ENCODE peak calls at places on chromosome 16, in six cellular contexts. S, C, Y, D, A and E are unnamed samples.

GRCh38 chr16:87252269-87252970 is 64.8 kb downstream of the C16orf95 start:
- DNase-seq in S (no peak), C (no peak), A (no peak), D (no peak), Y (no peak), E (no peak)

GRCh38 chr16:85354623-85355514 is 242.6 kb upstream of the CIBAR2 start:
- DNase-seq in A (no peak), Y (peak; percentile 36), D (peak; percentile 77), C (no peak), S (no peak), E (peak; percentile 74)

GRCh38 chr16:55055262-55055661 is 124.6 kb downstream of the IRX5 start:
- DNase-seq in S (no peak), A (no peak), Y (no peak), C (no peak), D (no peak), E (no peak)

GRCh38 chr16:79845734-79846135 is 245.2 kb upstream of the MAF start:
- DNase-seq in Y (no peak), A (no peak), C (no peak), D (no peak), S (no peak), E (no peak)

GRCh38 chr16:64892843-64893242 is 229.0 kb downstream of the CDH11 start:
- DNase-seq in C (no peak), Y (peak; percentile 58), A (no peak), S (no peak), D (peak; percentile 86), E (peak; percentile 91)

GRCh38 chr16:50509521-50510341 is 38.5 kb upstream of the NKD1 start:
- DNase-seq in C (peak; percentile 51), D (peak; percentile 13), S (no peak), Y (peak; percentile 8), A (no peak), E (peak; percentile 22)

GRCh38 chr16:48395375-48395774 is 10.2 kb upstream of the SIAH1 start:
- DNase-seq in C (no peak), S (no peak), A (no peak), Y (no peak), D (no peak), E (no peak)

GRCh38 chr16:8963010-8963824 is 489 bp downstream of the USP7 start:
- DNase-seq in D (peak; percentile 46), A (no peak), C (no peak), S (no peak), Y (no peak), E (no peak)

GRCh38 chr16:74500907-74501306 is 79.6 kb upstream of the CLEC18B start:
- DNase-seq in D (no peak), A (no peak), S (no peak), Y (no peak), C (no peak), E (no peak)

GRCh38 chr16:84986102-84986501 is 25.2 kb downstream of the ZDHHC7 start:
- DNase-seq in Y (no peak), S (no peak), D (no peak), A (no peak), C (no peak), E (no peak)

GRCh38 chr16:69848635-69849545 is 86.8 kb downstream of the WWP2 start:
- DNase-seq in C (no peak), Y (peak; percentile 94), A (peak; percentile 74), S (peak; percentile 58), D (peak; percentile 95), E (peak; percentile 58)

GRCh38 chr16:29844575-29845331 is 18.3 kb downstream of the CDIPT start:
- DNase-seq in A (peak; percentile 76), C (no peak), S (no peak), D (no peak), Y (peak; percentile 78), E (peak; percentile 33)

GRCh38 chr16:66277311-66278070 is 89.0 kb upstream of the CDH5 start:
- DNase-seq in C (no peak), Y (no peak), A (no peak), S (no peak), D (no peak), E (no peak)

GRCh38 chr16:46789499-46790414 is 41.2 kb downstream of the C16orf87 start:
- DNase-seq in D (peak; percentile 84), Y (peak; percentile 67), A (peak; percentile 82), S (peak; percentile 54), C (peak; percentile 87), E (peak; percentile 78)

GRCh38 chr16:19812986-19813385 is 71.7 kb downstream of the GPRC5B start:
- DNase-seq in Y (no peak), S (no peak), D (no peak), A (no peak), C (no peak), E (no peak)

GRCh38 chr16:75198135-75198600 is 8.8 kb downstream of the CTRB2 start:
- DNase-seq in D (peak; percentile 85), A (no peak), Y (peak; percentile 64), C (no peak), S (no peak), E (peak; percentile 49)

GRCh38 chr16:3013491-3013951 is 798 bp downstream of the CLDN9 start:
- DNase-seq in C (no peak), A (no peak), S (no peak), Y (no peak), D (no peak), E (no peak)
- TF ChIP-seq CTCF in C (no peak), A (no peak), S (no peak), Y (no peak), D (no peak), E (no peak)

GRCh38 chr16:62079236-62079635 is 43.0 kb upstream of the CDH8 start:
- DNase-seq in C (no peak), Y (no peak), D (no peak), S (no peak), A (no peak), E (no peak)

DNA sequence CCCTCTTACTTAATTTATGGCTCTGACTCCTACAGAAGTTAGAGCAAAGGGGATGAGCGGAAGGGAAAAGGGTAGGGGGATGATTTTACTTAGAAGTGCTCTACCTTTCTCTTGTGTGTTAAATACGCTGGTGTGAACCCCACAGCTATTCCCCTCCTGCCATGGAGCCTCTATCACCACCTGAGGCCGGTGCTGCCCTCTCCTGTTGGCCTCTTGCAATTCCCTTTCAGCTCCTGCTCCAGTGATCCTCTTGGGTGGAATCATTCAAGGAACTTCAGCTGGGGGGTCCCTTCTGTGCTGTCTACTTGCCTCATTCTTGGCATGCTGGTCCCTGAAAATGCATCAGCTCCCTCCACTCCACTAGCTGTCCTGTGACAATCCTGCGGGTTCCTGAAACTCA is 41.8 kb upstream of the CDH8 start:
- DNase-seq in A (no peak), D (no peak), C (no peak), Y (no peak), S (no peak), E (peak; percentile 4)
- TF ChIP-seq CTCF in A (no peak), D (peak; percentile 13), C (peak; percentile 27), Y (no peak), S (no peak), E (peak; percentile 25)

GRCh38 chr16:11875721-11876120 is 24.4 kb upstream of the RSL1D1 start:
- DNase-seq in S (no peak), C (no peak), D (no peak), Y (no peak), A (no peak), E (no peak)

GRCh38 chr16:11868412-11868980 is 17.2 kb upstream of the RSL1D1 start:
- DNase-seq in Y (no peak), D (no peak), A (no peak), C (no peak), S (no peak), E (no peak)

GRCh38 chr16:11876306-11876705 is 25.0 kb upstream of the RSL1D1 start:
- DNase-seq in C (no peak), A (no peak), S (no peak), Y (no peak), D (no peak), E (no peak)

GRCh38 chr16:11869657-11870228 is 18.4 kb upstream of the RSL1D1 start:
- DNase-seq in A (no peak), D (no peak), S (no peak), C (no peak), Y (no peak), E (no peak)

GRCh38 chr16:11871193-11871592 is 19.9 kb upstream of the RSL1D1 start:
- DNase-seq in Y (peak; percentile 51), D (peak; percentile 50), S (no peak), C (no peak), A (peak; percentile 37), E (peak; percentile 59)
- TF ChIP-seq CTCF in Y (peak; percentile 18), D (peak; percentile 18), S (no peak), C (peak; percentile 4), A (no peak), E (peak; percentile 36)

DNA sequence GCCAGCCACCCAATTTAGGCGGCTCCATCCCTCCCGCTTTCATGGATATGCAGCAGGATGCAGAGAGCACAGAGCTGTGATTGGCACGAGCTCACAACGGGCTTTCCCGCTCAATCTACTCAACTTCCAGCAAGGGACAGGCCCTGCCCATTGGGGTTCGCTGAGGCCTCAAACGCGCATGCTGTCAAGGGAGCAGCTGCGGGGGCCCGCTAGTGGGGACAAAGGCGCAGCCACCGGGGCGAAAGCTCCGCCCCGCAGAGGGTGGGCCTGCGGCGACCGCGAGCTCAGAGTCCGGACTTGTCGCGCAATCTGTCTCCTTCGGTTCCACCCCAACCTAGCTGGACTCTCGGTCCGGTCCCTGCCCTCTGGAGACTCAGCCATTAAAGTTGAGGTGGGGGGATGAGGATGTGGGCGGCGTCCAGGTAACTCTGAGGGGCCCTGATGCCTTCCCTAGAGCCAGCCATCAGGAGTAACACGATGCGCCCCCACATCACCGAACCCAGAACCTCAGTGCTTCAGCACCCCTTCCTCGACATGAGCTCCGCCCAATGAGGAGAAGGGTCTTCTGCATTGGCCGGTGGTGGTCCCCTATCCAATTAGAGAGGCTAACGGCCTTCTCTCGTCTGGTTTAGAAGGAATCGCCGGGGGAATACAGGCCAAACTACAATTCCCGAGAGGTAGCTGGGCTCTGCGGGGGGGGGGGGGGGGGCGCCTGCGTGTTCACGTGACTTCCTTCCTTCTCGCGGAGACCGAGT is 489 bp upstream of the NFATC3 start:
- DNase-seq in Y (peak; percentile 71), D (peak; percentile 94), S (peak; percentile 77), A (peak; percentile 89), C (peak; percentile 91), E (peak; percentile 59)
- TF ChIP-seq CTCF in Y (no peak), D (no peak), S (peak; percentile 54), A (no peak), C (peak; percentile 36), E (peak; percentile 6)

GRCh38 chr16:21698169-21699032 is 34.6 kb downstream of the OTOA start:
- DNase-seq in S (no peak), Y (no peak), D (no peak), C (no peak), A (no peak), E (no peak)
- TF ChIP-seq CTCF in S (no peak), Y (no peak), D (no peak), C (no peak), A (no peak), E (no peak)

DNA sequence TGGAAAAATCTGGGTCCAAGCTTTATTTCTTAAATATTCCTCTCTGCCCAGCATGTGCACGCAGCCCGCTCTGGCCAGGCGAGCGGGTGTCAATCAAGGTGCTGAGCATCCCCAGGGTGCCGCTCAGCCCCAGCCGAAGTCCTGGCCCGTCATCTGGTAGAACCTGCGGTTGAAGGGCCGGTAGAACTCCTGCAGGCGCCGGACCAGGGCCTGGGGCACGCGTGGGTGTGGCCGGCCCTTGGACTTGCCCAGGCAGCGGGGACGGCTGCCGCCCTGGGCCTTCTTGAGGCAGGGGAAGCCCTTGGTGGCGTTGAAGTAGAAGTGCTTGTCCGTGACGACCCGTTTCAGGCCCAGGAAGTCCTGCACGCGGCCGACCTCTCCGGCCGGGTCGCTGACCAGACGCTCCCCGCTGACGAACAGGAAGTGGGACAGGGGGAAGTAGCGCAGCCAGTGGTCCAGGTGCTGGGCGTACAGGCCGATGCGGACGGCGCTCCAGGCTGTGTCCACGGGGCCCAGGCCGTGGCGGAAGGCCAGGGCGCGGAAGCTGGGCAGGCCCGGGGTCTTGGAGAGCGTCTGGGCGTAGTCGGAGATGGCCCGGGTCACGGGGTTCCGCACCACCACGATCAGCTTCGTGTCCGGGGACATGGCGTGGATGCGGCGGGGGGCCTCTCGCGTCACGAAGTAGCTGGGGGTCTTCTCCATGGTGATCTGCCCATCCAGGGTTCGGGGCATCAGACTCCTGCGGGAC is 6.6 kb downstream of the HS3ST6 start:
- DNase-seq in C (no peak), S (no peak), Y (no peak), A (no peak), D (no peak), E (no peak)
- TF ChIP-seq CTCF in C (no peak), S (no peak), Y (no peak), A (no peak), D (no peak), E (no peak)